ENCODE peak calls at places on chromosomes 5 and 9, in ten cellular contexts. One of them, this sample, is unnamed.

GRCh38 chr5:84218546-84218945 is 166.1 kb downstream of the EDIL3 start:
- DNase-seq in fibroblast of pulmonary artery: no peak
- DNase-seq in astrocyte: peak
- DNase-seq in fibroblast of mammary gland: peak
- DNase-seq in GM10248: no peak
- DNase-seq in natural killer cell: no peak
- DNase-seq in foreskin fibroblast: no peak
- DNase-seq in WTC11: no peak
- DNase-seq in CD8-positive, alpha-beta T cell: no peak
- DNase-seq in brain microvascular endothelial cell: peak
- DNase-seq in this sample: no peak

GRCh38 chr5:10303201-10303600 is 4.5 kb downstream of the CMBL start:
- DNase-seq in fibroblast of pulmonary artery: no peak
- DNase-seq in astrocyte: no peak
- DNase-seq in fibroblast of mammary gland: no peak
- DNase-seq in GM10248: no peak
- DNase-seq in natural killer cell: no peak
- DNase-seq in foreskin fibroblast: no peak
- DNase-seq in WTC11: no peak
- DNase-seq in CD8-positive, alpha-beta T cell: no peak
- DNase-seq in brain microvascular endothelial cell: no peak
- DNase-seq in this sample: no peak

GRCh38 chr9:121598167-121599000 is 53.0 kb upstream of the DAB2IP start:
- DNase-seq in fibroblast of pulmonary artery: peak
- DNase-seq in astrocyte: peak
- DNase-seq in fibroblast of mammary gland: peak
- DNase-seq in GM10248: no peak
- DNase-seq in natural killer cell: no peak
- DNase-seq in foreskin fibroblast: peak
- DNase-seq in WTC11: peak
- DNase-seq in CD8-positive, alpha-beta T cell: no peak
- DNase-seq in brain microvascular endothelial cell: peak
- DNase-seq in this sample: peak

GRCh38 chr5:149667084-149667826 is 62.9 kb upstream of the PPARGC1B start:
- DNase-seq in fibroblast of pulmonary artery: peak
- DNase-seq in astrocyte: no peak
- DNase-seq in fibroblast of mammary gland: peak
- DNase-seq in GM10248: peak
- DNase-seq in natural killer cell: no peak
- DNase-seq in foreskin fibroblast: peak
- DNase-seq in WTC11: peak
- DNase-seq in CD8-positive, alpha-beta T cell: no peak
- DNase-seq in brain microvascular endothelial cell: peak
- DNase-seq in this sample: peak

GRCh38 chr9:73219985-73220626 is 68.4 kb downstream of the ANXA1 start:
- DNase-seq in fibroblast of pulmonary artery: peak
- DNase-seq in astrocyte: peak
- DNase-seq in fibroblast of mammary gland: peak
- DNase-seq in GM10248: peak
- DNase-seq in natural killer cell: no peak
- DNase-seq in foreskin fibroblast: peak
- DNase-seq in WTC11: no peak
- DNase-seq in CD8-positive, alpha-beta T cell: no peak
- DNase-seq in brain microvascular endothelial cell: peak
- DNase-seq in this sample: peak

GRCh38 chr5:56175465-56175864 is 57.7 kb downstream of the ANKRD55 start:
- DNase-seq in fibroblast of pulmonary artery: peak
- DNase-seq in astrocyte: peak
- DNase-seq in fibroblast of mammary gland: peak
- DNase-seq in GM10248: no peak
- DNase-seq in natural killer cell: no peak
- DNase-seq in foreskin fibroblast: peak
- DNase-seq in WTC11: no peak
- DNase-seq in CD8-positive, alpha-beta T cell: no peak
- DNase-seq in brain microvascular endothelial cell: peak
- DNase-seq in this sample: peak

GRCh38 chr9:129263836-129264235 is 85.8 kb upstream of the IER5L start:
- DNase-seq in fibroblast of pulmonary artery: no peak
- DNase-seq in astrocyte: no peak
- DNase-seq in fibroblast of mammary gland: no peak
- DNase-seq in GM10248: no peak
- DNase-seq in natural killer cell: no peak
- DNase-seq in foreskin fibroblast: peak
- DNase-seq in WTC11: no peak
- DNase-seq in CD8-positive, alpha-beta T cell: no peak
- DNase-seq in brain microvascular endothelial cell: no peak
- DNase-seq in this sample: no peak

GRCh38 chr9:127877566-127877998 is at the start of gene AK1:
- DNase-seq in fibroblast of pulmonary artery: peak
- DNase-seq in astrocyte: no peak
- DNase-seq in fibroblast of mammary gland: peak
- DNase-seq in GM10248: no peak
- DNase-seq in natural killer cell: no peak
- DNase-seq in foreskin fibroblast: peak
- DNase-seq in WTC11: peak
- DNase-seq in CD8-positive, alpha-beta T cell: no peak
- DNase-seq in brain microvascular endothelial cell: peak
- DNase-seq in this sample: no peak

GRCh38 chr9:24897826-24898225 is 352.1 kb upstream of the IZUMO3 start:
- DNase-seq in fibroblast of pulmonary artery: no peak
- DNase-seq in astrocyte: no peak
- DNase-seq in fibroblast of mammary gland: no peak
- DNase-seq in GM10248: no peak
- DNase-seq in natural killer cell: no peak
- DNase-seq in foreskin fibroblast: no peak
- DNase-seq in WTC11: no peak
- DNase-seq in CD8-positive, alpha-beta T cell: no peak
- DNase-seq in brain microvascular endothelial cell: no peak
- DNase-seq in this sample: no peak

GRCh38 chr9:120950421-120951388 is 24.1 kb upstream of the TRAF1 start:
- DNase-seq in fibroblast of pulmonary artery: no peak
- DNase-seq in astrocyte: no peak
- DNase-seq in fibroblast of mammary gland: no peak
- DNase-seq in GM10248: no peak
- DNase-seq in natural killer cell: no peak
- DNase-seq in foreskin fibroblast: no peak
- DNase-seq in WTC11: no peak
- DNase-seq in CD8-positive, alpha-beta T cell: no peak
- DNase-seq in brain microvascular endothelial cell: no peak
- DNase-seq in this sample: no peak

GRCh38 chr9:83423815-83424707 is 114.1 kb downstream of the FRMD3 start:
- DNase-seq in fibroblast of pulmonary artery: no peak
- DNase-seq in astrocyte: no peak
- DNase-seq in fibroblast of mammary gland: no peak
- DNase-seq in GM10248: no peak
- DNase-seq in natural killer cell: no peak
- DNase-seq in foreskin fibroblast: no peak
- DNase-seq in WTC11: no peak
- DNase-seq in CD8-positive, alpha-beta T cell: no peak
- DNase-seq in brain microvascular endothelial cell: no peak
- DNase-seq in this sample: no peak

GRCh38 chr5:124713595-124713994 is 32.8 kb downstream of the ZNF608 start:
- DNase-seq in fibroblast of pulmonary artery: no peak
- DNase-seq in astrocyte: no peak
- DNase-seq in fibroblast of mammary gland: no peak
- DNase-seq in GM10248: no peak
- DNase-seq in natural killer cell: no peak
- DNase-seq in foreskin fibroblast: no peak
- DNase-seq in WTC11: no peak
- DNase-seq in CD8-positive, alpha-beta T cell: no peak
- DNase-seq in brain microvascular endothelial cell: no peak
- DNase-seq in this sample: no peak

GRCh38 chr5:123206618-123207320 is 117.7 kb downstream of the PRDM6 start:
- DNase-seq in fibroblast of pulmonary artery: peak
- DNase-seq in astrocyte: peak
- DNase-seq in fibroblast of mammary gland: peak
- DNase-seq in GM10248: no peak
- DNase-seq in natural killer cell: no peak
- DNase-seq in foreskin fibroblast: peak
- DNase-seq in WTC11: no peak
- DNase-seq in CD8-positive, alpha-beta T cell: no peak
- DNase-seq in brain microvascular endothelial cell: peak
- DNase-seq in this sample: no peak

GRCh38 chr9:119836036-119836435 is 466.8 kb upstream of the BRINP1 start:
- DNase-seq in fibroblast of pulmonary artery: no peak
- DNase-seq in astrocyte: no peak
- DNase-seq in fibroblast of mammary gland: no peak
- DNase-seq in GM10248: no peak
- DNase-seq in natural killer cell: no peak
- DNase-seq in foreskin fibroblast: no peak
- DNase-seq in WTC11: no peak
- DNase-seq in CD8-positive, alpha-beta T cell: no peak
- DNase-seq in brain microvascular endothelial cell: no peak
- DNase-seq in this sample: no peak

GRCh38 chr9:127205952-127206351 is 58.6 kb upstream of the GARNL3 start:
- DNase-seq in fibroblast of pulmonary artery: no peak
- DNase-seq in astrocyte: no peak
- DNase-seq in fibroblast of mammary gland: no peak
- DNase-seq in GM10248: no peak
- DNase-seq in natural killer cell: no peak
- DNase-seq in foreskin fibroblast: no peak
- DNase-seq in WTC11: no peak
- DNase-seq in CD8-positive, alpha-beta T cell: no peak
- DNase-seq in brain microvascular endothelial cell: no peak
- DNase-seq in this sample: no peak

DNA sequence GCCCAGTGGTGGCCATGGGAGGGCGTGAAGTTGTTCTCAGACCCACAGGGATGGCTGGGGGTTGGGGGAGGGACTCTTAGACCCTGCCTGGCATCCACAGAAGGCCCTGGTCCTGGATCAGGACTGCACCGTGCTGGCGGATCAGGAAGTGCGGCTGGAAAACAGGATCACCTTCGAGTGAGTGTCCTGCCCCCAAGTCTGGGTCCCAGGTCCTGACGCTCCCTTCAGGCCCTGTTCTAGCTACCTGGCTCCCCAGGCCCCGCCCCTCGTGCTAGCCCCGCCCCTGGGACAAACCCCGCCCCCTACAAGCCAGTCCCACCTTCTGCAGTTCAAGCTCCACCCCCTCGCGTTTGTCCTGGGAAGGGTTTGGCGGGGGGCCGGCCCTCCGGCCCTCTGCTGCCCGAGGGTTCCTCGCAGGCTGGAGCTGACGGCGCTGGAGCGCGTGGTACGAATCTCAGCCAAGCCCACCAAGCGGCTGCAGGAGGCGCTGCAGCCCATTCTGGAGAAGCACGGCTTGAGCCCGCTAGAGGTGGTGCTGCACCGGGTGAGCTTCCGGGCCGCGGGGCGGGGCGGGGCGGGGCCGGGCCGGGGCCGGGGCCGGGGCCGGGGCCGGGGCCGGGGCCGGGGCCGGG is 12.9 kb downstream of the RGS14 start:
- DNase-seq in fibroblast of pulmonary artery: peak
- DNase-seq in astrocyte: peak
- DNase-seq in fibroblast of mammary gland: peak
- DNase-seq in GM10248: peak
- DNase-seq in natural killer cell: no peak
- DNase-seq in foreskin fibroblast: peak
- DNase-seq in WTC11: peak
- DNase-seq in CD8-positive, alpha-beta T cell: peak
- DNase-seq in brain microvascular endothelial cell: peak
- DNase-seq in this sample: peak
- TF ChIP-seq CTCF in fibroblast of pulmonary artery: peak
- TF ChIP-seq CTCF in astrocyte: peak
- TF ChIP-seq CTCF in fibroblast of mammary gland: peak
- TF ChIP-seq CTCF in GM10248: peak
- TF ChIP-seq CTCF in natural killer cell: no peak
- TF ChIP-seq CTCF in foreskin fibroblast: peak
- TF ChIP-seq CTCF in WTC11: peak
- TF ChIP-seq CTCF in CD8-positive, alpha-beta T cell: no peak
- TF ChIP-seq CTCF in brain microvascular endothelial cell: peak
- TF ChIP-seq CTCF in this sample: peak

GRCh38 chr5:133825631-133826289 is 142.7 kb downstream of the C5orf15 start:
- DNase-seq in fibroblast of pulmonary artery: no peak
- DNase-seq in astrocyte: no peak
- DNase-seq in fibroblast of mammary gland: no peak
- DNase-seq in GM10248: no peak
- DNase-seq in natural killer cell: no peak
- DNase-seq in foreskin fibroblast: no peak
- DNase-seq in WTC11: no peak
- DNase-seq in CD8-positive, alpha-beta T cell: peak
- DNase-seq in brain microvascular endothelial cell: no peak
- DNase-seq in this sample: no peak
- TF ChIP-seq CTCF in fibroblast of pulmonary artery: no peak
- TF ChIP-seq CTCF in astrocyte: no peak
- TF ChIP-seq CTCF in fibroblast of mammary gland: no peak
- TF ChIP-seq CTCF in GM10248: no peak
- TF ChIP-seq CTCF in natural killer cell: no peak
- TF ChIP-seq CTCF in foreskin fibroblast: no peak
- TF ChIP-seq CTCF in WTC11: no peak
- TF ChIP-seq CTCF in CD8-positive, alpha-beta T cell: no peak
- TF ChIP-seq CTCF in brain microvascular endothelial cell: no peak
- TF ChIP-seq CTCF in this sample: no peak

DNA sequence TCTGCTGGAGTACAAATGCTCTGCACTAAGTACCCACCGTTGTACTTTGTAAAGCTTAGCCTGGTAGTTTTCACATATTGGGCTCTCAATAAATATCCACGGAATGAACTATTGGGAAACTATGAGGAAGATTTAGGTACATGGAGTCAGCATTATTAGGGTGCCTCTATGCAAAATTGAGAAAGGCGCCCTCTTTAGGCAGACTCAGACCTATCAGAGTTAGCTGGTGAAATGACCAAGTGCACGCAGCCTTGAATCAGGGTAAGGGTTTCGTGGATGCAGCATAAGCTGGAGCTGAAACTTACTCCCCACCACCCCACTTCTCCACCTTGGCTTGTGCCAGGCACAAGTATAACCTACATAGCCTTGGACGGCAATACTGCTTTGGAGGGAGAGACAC is 1178.8 kb upstream of the DMAC1 start:
- DNase-seq in fibroblast of pulmonary artery: no peak
- DNase-seq in astrocyte: no peak
- DNase-seq in fibroblast of mammary gland: no peak
- DNase-seq in GM10248: no peak
- DNase-seq in natural killer cell: no peak
- DNase-seq in foreskin fibroblast: no peak
- DNase-seq in WTC11: no peak
- DNase-seq in CD8-positive, alpha-beta T cell: no peak
- DNase-seq in brain microvascular endothelial cell: no peak
- DNase-seq in this sample: no peak
- TF ChIP-seq CTCF in fibroblast of pulmonary artery: no peak
- TF ChIP-seq CTCF in astrocyte: no peak
- TF ChIP-seq CTCF in fibroblast of mammary gland: no peak
- TF ChIP-seq CTCF in GM10248: no peak
- TF ChIP-seq CTCF in natural killer cell: no peak
- TF ChIP-seq CTCF in foreskin fibroblast: no peak
- TF ChIP-seq CTCF in WTC11: no peak
- TF ChIP-seq CTCF in CD8-positive, alpha-beta T cell: no peak
- TF ChIP-seq CTCF in brain microvascular endothelial cell: no peak
- TF ChIP-seq CTCF in this sample: no peak

DNA sequence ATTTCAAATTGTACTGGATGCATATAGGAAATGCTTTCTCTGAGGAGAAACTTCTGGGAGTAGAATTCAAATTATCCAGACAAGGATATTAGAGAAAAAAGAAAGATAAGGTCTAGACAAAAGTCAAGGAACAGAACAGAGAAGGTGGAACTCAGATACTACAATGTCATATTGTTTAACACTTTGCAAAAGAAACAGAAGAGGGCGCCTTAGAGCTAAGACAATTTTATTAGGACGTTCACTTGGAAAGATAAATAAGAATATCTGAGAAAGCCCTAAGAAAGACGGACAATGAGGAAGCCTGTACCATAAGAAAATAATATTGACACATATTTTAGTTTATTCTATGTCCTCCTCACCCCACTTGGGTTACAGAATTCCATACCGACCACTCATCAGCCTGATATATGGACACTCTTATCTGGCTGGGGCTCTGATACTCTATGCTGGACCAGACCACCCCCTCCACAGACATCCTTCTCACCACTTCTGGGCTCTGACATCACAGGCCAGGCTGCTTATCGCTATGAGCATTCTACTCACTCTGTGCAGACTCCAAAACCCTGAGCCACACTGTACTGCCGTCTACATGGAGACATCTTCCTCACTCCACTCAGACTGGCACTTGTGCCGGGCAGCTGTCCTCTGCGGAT is 9.1 kb upstream of the AK3 start:
- DNase-seq in fibroblast of pulmonary artery: peak
- DNase-seq in astrocyte: peak
- DNase-seq in fibroblast of mammary gland: peak
- DNase-seq in GM10248: peak
- DNase-seq in natural killer cell: no peak
- DNase-seq in foreskin fibroblast: peak
- DNase-seq in WTC11: no peak
- DNase-seq in CD8-positive, alpha-beta T cell: no peak
- DNase-seq in brain microvascular endothelial cell: peak
- DNase-seq in this sample: peak
- TF ChIP-seq CTCF in fibroblast of pulmonary artery: peak
- TF ChIP-seq CTCF in astrocyte: peak
- TF ChIP-seq CTCF in fibroblast of mammary gland: peak
- TF ChIP-seq CTCF in GM10248: peak
- TF ChIP-seq CTCF in natural killer cell: peak
- TF ChIP-seq CTCF in foreskin fibroblast: peak
- TF ChIP-seq CTCF in WTC11: peak
- TF ChIP-seq CTCF in CD8-positive, alpha-beta T cell: peak
- TF ChIP-seq CTCF in brain microvascular endothelial cell: peak
- TF ChIP-seq CTCF in this sample: peak

This sample was measured in bronchial epithelial cell.